ENCODE peak calls at places on chromosomes 11 and 22, in four cellular contexts. One of them, this sample, is unnamed.

GRCh38 chr11:63670738-63671321 is 346 bp downstream of the ATL3 start:
- DNase-seq in cardiac fibroblast: peak; percentile 55
- DNase-seq in WERI-Rb-1: no peak
- DNase-seq in mucosa of descending colon: peak; percentile 79
- DNase-seq in this sample: peak; percentile 58

GRCh38 chr11:77789061-77789730 is 31.3 kb downstream of the RSF1 start:
- DNase-seq in WERI-Rb-1: no peak
- DNase-seq in mucosa of descending colon: no peak
- DNase-seq in cardiac fibroblast: no peak
- DNase-seq in this sample: no peak

GRCh38 chr11:111367411-111368284 is 11.4 kb downstream of the POU2AF1 start:
- DNase-seq in cardiac fibroblast: no peak
- DNase-seq in WERI-Rb-1: no peak
- DNase-seq in mucosa of descending colon: no peak
- DNase-seq in this sample: no peak

GRCh38 chr11:44749160-44749559 is 22.4 kb downstream of the TSPAN18 start:
- DNase-seq in mucosa of descending colon: no peak
- DNase-seq in cardiac fibroblast: no peak
- DNase-seq in WERI-Rb-1: no peak
- DNase-seq in this sample: peak; percentile 53

GRCh38 chr11:70596091-70596490 is 197.8 kb downstream of the CTTN start:
- DNase-seq in mucosa of descending colon: no peak
- DNase-seq in cardiac fibroblast: no peak
- DNase-seq in WERI-Rb-1: no peak
- DNase-seq in this sample: no peak

GRCh38 chr11:37972691-37973090 is 1374.7 kb upstream of the RAG2 start:
- DNase-seq in mucosa of descending colon: no peak
- DNase-seq in cardiac fibroblast: peak; percentile 83
- DNase-seq in WERI-Rb-1: no peak
- DNase-seq in this sample: no peak

GRCh38 chr11:90594658-90595057 is 371.8 kb upstream of the CHORDC1 start:
- DNase-seq in WERI-Rb-1: no peak
- DNase-seq in cardiac fibroblast: no peak
- DNase-seq in mucosa of descending colon: no peak
- DNase-seq in this sample: peak; percentile 13

GRCh38 chr22:49934144-49934890 is 15.9 kb downstream of the CRELD2 start:
- DNase-seq in cardiac fibroblast: peak; percentile 51
- DNase-seq in WERI-Rb-1: peak; percentile 91
- DNase-seq in mucosa of descending colon: peak; percentile 62
- DNase-seq in this sample: peak; percentile 66

GRCh38 chr11:72681226-72682153 is 7.3 kb upstream of the PDE2A start:
- DNase-seq in WERI-Rb-1: no peak
- DNase-seq in mucosa of descending colon: no peak
- DNase-seq in cardiac fibroblast: no peak
- DNase-seq in this sample: no peak

GRCh38 chr22:32469799-32470212 is 4.8 kb upstream of the FBXO7 start:
- DNase-seq in cardiac fibroblast: peak; percentile 58
- DNase-seq in WERI-Rb-1: no peak
- DNase-seq in mucosa of descending colon: no peak
- DNase-seq in this sample: no peak

GRCh38 chr11:123135863-123136446 is 59.1 kb downstream of the CLMP start:
- DNase-seq in WERI-Rb-1: no peak
- DNase-seq in mucosa of descending colon: no peak
- DNase-seq in cardiac fibroblast: peak; percentile 53
- DNase-seq in this sample: no peak

GRCh38 chr11:59875856-59876519 is 2.6 kb upstream of the OOSP3 start:
- DNase-seq in cardiac fibroblast: no peak
- DNase-seq in WERI-Rb-1: no peak
- DNase-seq in mucosa of descending colon: no peak
- DNase-seq in this sample: no peak

GRCh38 chr11:124724854-124725718 is 14.7 kb upstream of the NRGN start:
- DNase-seq in WERI-Rb-1: no peak
- DNase-seq in cardiac fibroblast: no peak
- DNase-seq in mucosa of descending colon: peak; percentile 54
- DNase-seq in this sample: no peak

GRCh38 chr22:42399315-42400271 is 32.6 kb downstream of the NFAM1 start:
- DNase-seq in mucosa of descending colon: peak; percentile 58
- DNase-seq in cardiac fibroblast: no peak
- DNase-seq in WERI-Rb-1: peak; percentile 98
- DNase-seq in this sample: no peak

GRCh38 chr11:45580399-45580798 is 85.0 kb downstream of the CHST1 start:
- DNase-seq in mucosa of descending colon: peak; percentile 5
- DNase-seq in WERI-Rb-1: no peak
- DNase-seq in cardiac fibroblast: peak; percentile 62
- DNase-seq in this sample: peak; percentile 49

GRCh38 chr11:101348786-101349185 is 219.2 kb upstream of the PGR start:
- DNase-seq in WERI-Rb-1: no peak
- DNase-seq in mucosa of descending colon: no peak
- DNase-seq in cardiac fibroblast: no peak
- DNase-seq in this sample: no peak

GRCh38 chr11:44711772-44712608 is 14.8 kb upstream of the TSPAN18 start:
- DNase-seq in cardiac fibroblast: no peak
- DNase-seq in WERI-Rb-1: peak; percentile 83
- DNase-seq in mucosa of descending colon: no peak
- DNase-seq in this sample: no peak

GRCh38 chr11:86735462-86736302 is 63.3 kb upstream of the ME3 start:
- DNase-seq in cardiac fibroblast: peak; percentile 84
- DNase-seq in WERI-Rb-1: no peak
- DNase-seq in mucosa of descending colon: no peak
- DNase-seq in this sample: no peak

GRCh38 chr22:50528682-50529415 is 963 bp downstream of the TYMP start:
- DNase-seq in WERI-Rb-1: no peak
- DNase-seq in cardiac fibroblast: no peak
- DNase-seq in mucosa of descending colon: peak; percentile 57
- DNase-seq in this sample: peak; percentile 12

GRCh38 chr11:74746868-74747267 is 1.8 kb upstream of the RNF169 start:
- DNase-seq in cardiac fibroblast: no peak
- DNase-seq in WERI-Rb-1: peak; percentile 33
- DNase-seq in mucosa of descending colon: no peak
- DNase-seq in this sample: no peak

GRCh38 chr22:32474635-32475427 is at the start of gene FBXO7:
- DNase-seq in WERI-Rb-1: peak; percentile 94
- DNase-seq in cardiac fibroblast: peak; percentile 95
- DNase-seq in mucosa of descending colon: peak; percentile 93
- DNase-seq in this sample: peak; percentile 89

GRCh38 chr11:111840143-111840542 is 31.2 kb downstream of the ALG9 start:
- DNase-seq in cardiac fibroblast: peak; percentile 26
- DNase-seq in mucosa of descending colon: no peak
- DNase-seq in WERI-Rb-1: no peak
- DNase-seq in this sample: no peak

GRCh38 chr22:48004038-48004437 is 1241.6 kb downstream of the TBC1D22A start:
- DNase-seq in WERI-Rb-1: no peak
- DNase-seq in cardiac fibroblast: no peak
- DNase-seq in mucosa of descending colon: no peak
- DNase-seq in this sample: no peak

GRCh38 chr11:18748766-18749375 is 22.9 kb upstream of the IGSF22 start:
- DNase-seq in WERI-Rb-1: no peak
- DNase-seq in cardiac fibroblast: peak; percentile 26
- DNase-seq in mucosa of descending colon: no peak
- DNase-seq in this sample: no peak

GRCh38 chr11:3803726-3804510 is 4.4 kb upstream of the PGAP2 start:
- DNase-seq in WERI-Rb-1: no peak
- DNase-seq in mucosa of descending colon: no peak
- DNase-seq in cardiac fibroblast: no peak
- DNase-seq in this sample: no peak

GRCh38 chr11:76023408-76024068 is 182.8 kb downstream of the WNT11 start:
- DNase-seq in WERI-Rb-1: no peak
- DNase-seq in cardiac fibroblast: no peak
- DNase-seq in mucosa of descending colon: no peak
- DNase-seq in this sample: no peak

GRCh38 chr11:70324354-70325115 is 54.0 kb downstream of the PPFIA1 start:
- DNase-seq in WERI-Rb-1: no peak
- DNase-seq in mucosa of descending colon: no peak
- DNase-seq in cardiac fibroblast: no peak
- DNase-seq in this sample: no peak

GRCh38 chr11:76699461-76700091 is 29.0 kb upstream of the LRRC32 start:
- DNase-seq in cardiac fibroblast: no peak
- DNase-seq in WERI-Rb-1: peak; percentile 54
- DNase-seq in mucosa of descending colon: no peak
- DNase-seq in this sample: no peak

GRCh38 chr22:31241936-31242335 is 29.8 kb downstream of the LIMK2 start:
- DNase-seq in WERI-Rb-1: no peak
- DNase-seq in cardiac fibroblast: peak; percentile 47
- DNase-seq in mucosa of descending colon: no peak
- DNase-seq in this sample: no peak

GRCh38 chr11:45158210-45158644 is 11.8 kb downstream of the PRDM11 start:
- DNase-seq in WERI-Rb-1: no peak
- DNase-seq in cardiac fibroblast: peak; percentile 57
- DNase-seq in mucosa of descending colon: no peak
- DNase-seq in this sample: peak; percentile 16

GRCh38 chr22:27045103-27045940 is 387.9 kb downstream of the MIAT start:
- DNase-seq in WERI-Rb-1: no peak
- DNase-seq in cardiac fibroblast: peak; percentile 30
- DNase-seq in mucosa of descending colon: no peak
- DNase-seq in this sample: peak; percentile 30

GRCh38 chr11:106281455-106282173 is 204.2 kb downstream of the AASDHPPT start:
- DNase-seq in WERI-Rb-1: no peak
- DNase-seq in cardiac fibroblast: peak; percentile 79
- DNase-seq in mucosa of descending colon: no peak
- DNase-seq in this sample: peak; percentile 84

GRCh38 chr11:100739636-100740035 is 52.5 kb downstream of the ARHGAP42 start:
- DNase-seq in WERI-Rb-1: no peak
- DNase-seq in cardiac fibroblast: peak; percentile 94
- DNase-seq in mucosa of descending colon: no peak
- DNase-seq in this sample: peak; percentile 38

GRCh38 chr11:763073-763463 is 14.2 kb downstream of the GATD1 start:
- DNase-seq in cardiac fibroblast: no peak
- DNase-seq in mucosa of descending colon: peak; percentile 71
- DNase-seq in WERI-Rb-1: no peak
- DNase-seq in this sample: peak; percentile 67
- TF ChIP-seq CTCF in cardiac fibroblast: no peak
- TF ChIP-seq CTCF in mucosa of descending colon: no peak
- TF ChIP-seq CTCF in WERI-Rb-1: no peak
- TF ChIP-seq CTCF in this sample: no peak

GRCh38 chr22:38462960-38463784 is 4.7 kb upstream of the KDELR3 start:
- DNase-seq in WERI-Rb-1: no peak
- DNase-seq in cardiac fibroblast: peak; percentile 41
- DNase-seq in mucosa of descending colon: no peak
- DNase-seq in this sample: no peak

GRCh38 chr22:38467904-38468760 is at the start of gene KDELR3:
- DNase-seq in WERI-Rb-1: no peak
- DNase-seq in cardiac fibroblast: peak; percentile 83
- DNase-seq in mucosa of descending colon: peak; percentile 76
- DNase-seq in this sample: peak; percentile 72

GRCh38 chr22:38467438-38467903 is 425 bp upstream of the KDELR3 start:
- DNase-seq in mucosa of descending colon: peak; percentile 57
- DNase-seq in WERI-Rb-1: no peak
- DNase-seq in cardiac fibroblast: no peak
- DNase-seq in this sample: no peak

GRCh38 chr22:38464992-38465672 is 2.8 kb upstream of the KDELR3 start:
- DNase-seq in WERI-Rb-1: no peak
- DNase-seq in cardiac fibroblast: no peak
- DNase-seq in mucosa of descending colon: no peak
- DNase-seq in this sample: no peak

DNA sequence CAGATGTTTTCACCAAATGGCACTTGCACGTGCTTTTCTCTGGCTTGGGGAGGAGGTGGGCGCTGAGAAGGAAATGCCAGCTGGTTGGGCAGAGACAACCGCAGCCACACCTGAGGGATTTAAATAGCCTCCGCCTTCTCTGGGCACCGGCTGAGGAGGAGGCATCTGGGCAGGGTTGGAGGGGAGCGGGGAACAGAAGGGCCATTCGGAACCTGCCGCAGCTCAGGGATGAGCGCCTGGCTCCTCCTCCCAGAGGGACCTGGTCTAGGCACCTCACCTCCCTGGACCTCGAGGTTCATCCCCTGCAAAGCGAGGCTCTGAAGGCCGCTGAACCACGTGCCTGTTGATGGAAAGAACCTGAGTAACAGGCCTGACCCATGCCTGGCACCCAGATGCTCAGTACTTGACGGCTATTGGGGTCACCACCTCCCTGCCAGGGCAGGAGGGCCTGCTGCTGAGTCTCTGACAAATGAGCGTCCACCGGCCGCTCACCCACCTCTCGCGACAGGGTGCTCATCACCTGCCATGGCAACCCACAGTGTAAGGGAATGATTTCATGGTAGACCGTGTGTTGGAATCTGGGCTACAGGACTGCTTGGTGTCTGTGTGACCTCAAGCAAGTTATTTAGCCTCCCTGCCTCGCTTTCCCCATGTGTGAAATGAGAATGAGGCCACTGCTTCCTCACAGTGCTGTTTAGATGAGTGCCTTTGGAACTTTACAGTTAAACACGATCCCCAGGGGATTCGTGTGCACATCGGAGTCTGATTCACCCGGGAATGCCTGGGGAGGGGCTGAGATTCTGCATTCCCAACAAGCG is 2.0 kb upstream of the KDELR3 start:
- DNase-seq in mucosa of descending colon: no peak
- DNase-seq in cardiac fibroblast: no peak
- DNase-seq in WERI-Rb-1: no peak
- DNase-seq in this sample: no peak
- TF ChIP-seq CTCF in mucosa of descending colon: no peak
- TF ChIP-seq CTCF in cardiac fibroblast: no peak
- TF ChIP-seq CTCF in WERI-Rb-1: no peak
- TF ChIP-seq CTCF in this sample: no peak

GRCh38 chr22:36136988-36137387 is 23.6 kb downstream of the APOL3 start:
- DNase-seq in WERI-Rb-1: no peak
- DNase-seq in mucosa of descending colon: no peak
- DNase-seq in cardiac fibroblast: peak; percentile 32
- DNase-seq in this sample: no peak
- TF ChIP-seq CTCF in WERI-Rb-1: no peak
- TF ChIP-seq CTCF in mucosa of descending colon: no peak
- TF ChIP-seq CTCF in cardiac fibroblast: no peak
- TF ChIP-seq CTCF in this sample: no peak

GRCh38 chr11:114191893-114192292 is 104.3 kb upstream of the NNMT start:
- DNase-seq in cardiac fibroblast: no peak
- DNase-seq in mucosa of descending colon: no peak
- DNase-seq in WERI-Rb-1: no peak
- DNase-seq in this sample: no peak

GRCh38 chr11:114190630-114191029 is 105.6 kb upstream of the NNMT start:
- DNase-seq in mucosa of descending colon: no peak
- DNase-seq in WERI-Rb-1: no peak
- DNase-seq in cardiac fibroblast: no peak
- DNase-seq in this sample: no peak

GRCh38 chr11:114195981-114196731 is 100.0 kb upstream of the NNMT start:
- DNase-seq in mucosa of descending colon: no peak
- DNase-seq in cardiac fibroblast: peak; percentile 34
- DNase-seq in WERI-Rb-1: no peak
- DNase-seq in this sample: peak; percentile 63

GRCh38 chr11:114193730-114194674 is 102.2 kb upstream of the NNMT start:
- DNase-seq in WERI-Rb-1: no peak
- DNase-seq in mucosa of descending colon: no peak
- DNase-seq in cardiac fibroblast: peak; percentile 81
- DNase-seq in this sample: peak; percentile 59

DNA sequence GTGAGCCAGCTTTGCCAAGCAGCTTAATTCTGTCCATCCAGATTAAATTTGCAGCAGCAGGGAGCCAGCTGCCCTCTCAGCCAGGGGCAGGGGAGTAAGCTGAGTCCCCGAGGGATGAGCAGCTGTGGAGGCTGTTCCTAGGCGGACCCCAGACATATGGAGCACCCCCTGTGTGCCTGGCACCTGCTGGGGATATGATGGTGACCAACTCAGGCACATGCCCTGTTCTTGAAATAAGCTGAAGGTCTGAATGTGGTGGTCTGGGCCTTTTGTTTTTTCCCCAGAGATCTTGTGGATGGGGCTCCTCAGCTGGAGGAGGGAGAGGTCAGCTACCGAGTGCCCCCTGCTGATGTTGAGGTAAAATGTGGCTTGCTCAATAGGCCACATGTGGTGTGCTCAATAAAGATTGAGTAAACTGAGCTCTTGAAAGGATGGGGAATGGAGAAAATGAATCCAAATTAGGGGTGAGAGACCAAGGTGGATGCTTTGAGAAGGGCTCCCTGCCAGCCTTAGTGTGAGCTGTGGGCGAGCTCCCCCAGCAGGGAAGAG is 103.3 kb upstream of the NNMT start:
- DNase-seq in WERI-Rb-1: peak; percentile 88
- DNase-seq in mucosa of descending colon: no peak
- DNase-seq in cardiac fibroblast: no peak
- DNase-seq in this sample: peak; percentile 43
- TF ChIP-seq CTCF in WERI-Rb-1: peak; percentile 28
- TF ChIP-seq CTCF in mucosa of descending colon: no peak
- TF ChIP-seq CTCF in cardiac fibroblast: no peak
- TF ChIP-seq CTCF in this sample: no peak

This sample was measured in MCF 10A.